ENCODE peak calls at places on chromosomes 5 and 9, in five cellular contexts. F, X, C, H and R are unnamed samples.
A peak's percentile ranks its signal among the peaks of the same experiment; 100 is the strongest.

GRCh38 chr9:71814226-71814625 is 45.9 kb upstream of the CEMIP2 start:
- DNase-seq in F (no peak), X (no peak), C (no peak), H (no peak), R (no peak)

GRCh38 chr5:173764321-173765029 is 123.7 kb upstream of the CPEB4 start:
- DNase-seq in F (peak; percentile 87), X (peak; percentile 74), C (peak; percentile 92), H (peak; percentile 97), R (peak; percentile 98)

GRCh38 chr9:83920469-83920941 is 727 bp downstream of the KIF27 start:
- DNase-seq in F (peak; percentile 88), X (peak; percentile 71), C (peak; percentile 58), H (peak; percentile 55), R (peak; percentile 69)

GRCh38 chr9:138062196-138062595 is 184.6 kb downstream of the CACNA1B start:
- DNase-seq in F (no peak), X (no peak), C (no peak), H (no peak), R (no peak)

GRCh38 chr5:54985301-54986268 is at the start of gene ESM1:
- DNase-seq in F (no peak), X (no peak), C (no peak), H (peak; percentile 29), R (peak; percentile 68)

GRCh38 chr9:14439555-14439954 is 125.6 kb upstream of the NFIB start:
- DNase-seq in F (no peak), X (no peak), C (no peak), H (no peak), R (no peak)

GRCh38 chr5:17396247-17396646 is 101.8 kb upstream of the TAF11L2 start:
- DNase-seq in F (no peak), X (no peak), C (no peak), H (peak; percentile 75), R (no peak)

GRCh38 chr9:22682536-22683392 is 236.1 kb downstream of the DMRTA1 start:
- DNase-seq in F (no peak), X (no peak), C (no peak), H (peak; percentile 41), R (peak; percentile 6)

GRCh38 chr5:123273984-123274383 is 149.2 kb downstream of the CEP120 start:
- DNase-seq in F (no peak), X (no peak), C (no peak), H (no peak), R (peak; percentile 21)

GRCh38 chr9:120892748-120893584 is 16.0 kb upstream of the PHF19 start:
- DNase-seq in F (no peak), X (no peak), C (no peak), H (peak; percentile 76), R (peak; percentile 72)

GRCh38 chr9:35691757-35692301 is 2.1 kb upstream of the TPM2 start:
- DNase-seq in F (peak; percentile 55), X (peak; percentile 66), C (peak; percentile 60), H (no peak), R (no peak)

GRCh38 chr9:35690447-35691324 is 961 bp upstream of the TPM2 start:
- DNase-seq in F (peak; percentile 85), X (peak; percentile 93), C (peak; percentile 93), H (peak; percentile 84), R (peak; percentile 70)

GRCh38 chr9:35689351-35689600 is 449 bp downstream of the TPM2 start:
- DNase-seq in F (no peak), X (peak; percentile 81), C (no peak), H (no peak), R (no peak)

GRCh38 chr9:35689601-35690446 is at the start of gene TPM2:
- DNase-seq in F (peak; percentile 94), X (peak; percentile 95), C (peak; percentile 93), H (peak; percentile 89), R (peak; percentile 72)

DNA sequence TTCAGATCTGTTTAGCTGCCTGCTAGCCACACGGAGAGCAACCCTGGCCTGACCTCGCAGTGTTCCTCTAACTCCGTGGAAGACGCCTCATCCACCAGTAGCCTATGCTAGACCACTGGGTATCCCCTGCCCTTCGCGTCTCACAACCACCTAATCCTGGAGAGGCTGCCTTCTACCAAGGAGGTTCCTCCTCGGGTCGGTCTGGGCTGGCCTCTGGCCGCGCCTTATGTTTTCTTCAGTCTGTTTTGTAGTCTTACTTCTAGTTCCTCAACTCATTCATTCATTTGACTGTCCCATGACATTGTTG is 1.6 kb upstream of the TPM2 start:
- DNase-seq in F (peak; percentile 72), X (no peak), C (no peak), H (no peak), R (no peak)
- H3K4me3 ChIP-seq in F (peak overlapping the region; percentile 41), X (peak overlapping the region; percentile 92), C (peak overlapping the region; percentile 71), H (peak overlapping the region; percentile 92), R (peak overlapping the region; percentile 78)

GRCh38 chr5:168892618-168893017 is 313.4 kb upstream of the PANK3 start:
- DNase-seq in F (no peak), X (no peak), C (no peak), H (no peak), R (no peak)

GRCh38 chr5:168887931-168888330 is 308.8 kb upstream of the PANK3 start:
- DNase-seq in F (no peak), X (no peak), C (no peak), H (no peak), R (no peak)

GRCh38 chr5:168893231-168893630 is 314.1 kb upstream of the PANK3 start:
- DNase-seq in F (no peak), X (no peak), C (no peak), H (no peak), R (no peak)

GRCh38 chr5:168889039-168889438 is 309.9 kb upstream of the PANK3 start:
- DNase-seq in F (no peak), X (no peak), C (no peak), H (no peak), R (no peak)

GRCh38 chr5:168891175-168891812 is 312.1 kb upstream of the PANK3 start:
- DNase-seq in F (no peak), X (no peak), C (no peak), H (no peak), R (no peak)
- H3K4me3 ChIP-seq in F (no peak overlapping the region), X (no peak overlapping the region), C (no peak overlapping the region), H (no peak overlapping the region), R (no peak overlapping the region)

GRCh38 chr9:133304477-133305377 is 29.7 kb upstream of the ABO start:
- DNase-seq in F (no peak), X (no peak), C (no peak), H (no peak), R (no peak)
- H3K4me3 ChIP-seq in F (no peak overlapping the region), X (no peak overlapping the region), C (no peak overlapping the region), H (no peak overlapping the region), R (no peak overlapping the region)

GRCh38 chr9:78131969-78132687 is 100.5 kb upstream of the GNAQ start:
- DNase-seq in F (no peak), X (no peak), C (no peak), H (no peak), R (peak; percentile 16)

GRCh38 chr9:78130004-78130403 is 98.4 kb upstream of the GNAQ start:
- DNase-seq in F (peak; percentile 91), X (peak; percentile 66), C (no peak), H (no peak), R (peak; percentile 43)

GRCh38 chr9:78133751-78134150 is 102.1 kb upstream of the CEP78 start:
- DNase-seq in F (no peak), X (no peak), C (no peak), H (no peak), R (no peak)

GRCh38 chr9:78130853-78131252 is 99.2 kb upstream of the GNAQ start:
- DNase-seq in F (no peak), X (no peak), C (no peak), H (no peak), R (no peak)

GRCh38 chr9:78132688-78133033 is 101.0 kb upstream of the GNAQ start:
- DNase-seq in F (no peak), X (no peak), C (no peak), H (peak; percentile 26), R (peak; percentile 14)
- H3K4me3 ChIP-seq in F (no peak overlapping the region), X (no peak overlapping the region), C (no peak overlapping the region), H (no peak overlapping the region), R (no peak overlapping the region)

DNA sequence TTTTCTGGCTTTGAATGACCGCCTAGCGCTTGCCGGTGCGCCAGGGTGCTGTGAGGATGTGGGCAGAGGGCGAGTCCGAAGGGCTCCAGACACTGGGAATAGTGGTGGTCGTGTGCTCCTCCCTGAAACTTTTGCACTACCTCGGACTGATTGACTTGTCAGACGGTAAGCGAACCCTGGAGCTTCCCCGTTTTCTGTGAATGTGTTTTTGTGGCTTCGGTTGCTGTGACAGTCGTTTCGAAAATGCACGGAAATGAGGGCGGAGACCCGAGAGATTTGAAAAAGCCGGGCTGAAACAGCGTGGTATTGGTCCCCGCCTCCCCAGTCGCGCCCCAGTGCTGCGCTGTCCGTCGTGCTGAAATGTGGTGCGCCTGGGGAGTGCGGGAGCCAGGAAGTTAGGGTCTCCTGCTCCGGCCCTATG is 102.5 kb upstream of the GABRP start:
- DNase-seq in F (peak; percentile 75), X (peak; percentile 83), C (no peak), H (peak; percentile 36), R (peak; percentile 55)
- H3K4me3 ChIP-seq in F (no peak overlapping the region), X (peak overlapping the region; percentile 36), C (no peak overlapping the region), H (no peak overlapping the region), R (no peak overlapping the region)

GRCh38 chr9:87498816-87499454 is 1.3 kb downstream of the DAPK1 start:
- DNase-seq in F (no peak), X (peak; percentile 51), C (no peak), H (no peak), R (no peak)
- H3K4me3 ChIP-seq in F (peak overlapping the region; percentile 78), X (peak overlapping the region; percentile 88), C (peak overlapping the region; percentile 54), H (peak overlapping the region; percentile 79), R (peak overlapping the region; percentile 65)

GRCh38 chr5:79133121-79133656 is 21.6 kb downstream of the BHMT start:
- DNase-seq in F (peak; percentile 30), X (no peak), C (no peak), H (peak; percentile 63), R (peak; percentile 74)
- H3K4me3 ChIP-seq in F (no peak overlapping the region), X (no peak overlapping the region), C (peak overlapping the region; percentile 13), H (no peak overlapping the region), R (peak overlapping the region; percentile 46)

DNA sequence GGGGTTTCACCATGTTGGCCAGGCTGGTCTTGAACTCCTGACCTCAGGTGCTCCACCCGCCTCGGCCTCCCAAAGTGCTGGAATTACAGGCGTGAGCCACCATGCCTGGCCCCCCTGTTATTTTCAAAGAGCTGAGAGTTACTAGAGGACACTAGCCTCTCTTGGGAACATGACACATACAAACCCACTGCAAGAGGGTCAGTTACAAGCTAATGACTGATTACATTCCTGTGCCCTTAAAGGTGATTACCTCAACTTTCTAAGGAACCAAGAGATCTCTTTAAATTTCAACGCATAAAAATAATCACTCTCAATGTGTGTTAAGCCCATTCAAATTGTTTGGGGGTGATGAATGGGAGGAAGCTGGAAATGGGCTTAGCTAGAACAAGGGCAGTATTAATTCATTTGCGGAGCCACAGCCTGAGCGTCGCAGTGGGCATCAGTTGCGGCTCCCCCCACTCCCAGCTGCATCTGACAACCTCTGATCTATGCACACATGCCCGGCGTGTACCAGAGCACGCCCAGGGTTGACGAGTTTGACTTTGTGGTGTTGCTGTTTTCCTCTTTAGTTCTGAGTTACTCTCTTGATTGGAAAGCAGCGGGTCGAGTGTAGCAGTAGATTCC is 146.9 kb downstream of the GOLPH3 start:
- DNase-seq in F (peak; percentile 32), X (no peak), C (no peak), H (peak; percentile 28), R (peak; percentile 12)
- H3K4me3 ChIP-seq in F (no peak overlapping the region), X (no peak overlapping the region), C (no peak overlapping the region), H (peak overlapping the region; percentile 17), R (no peak overlapping the region)